ENCODE peak calls at places on chromosomes 6 and 20, in seven cellular contexts. I is Peyer's patch, E is HCT116, P is left lung, X is IMR-90, H is cardiac muscle cell, F is spleen. Y is an unnamed sample.

GRCh38 chr20:15818651-15819071 is 754.6 kb downstream of the KIF16B start:
- DNase-seq in X (no peak), F (no peak), P (no peak), I (no peak), E (no peak), H (no peak), Y (no peak)

GRCh38 chr6:145502417-145502816 is 232.9 kb downstream of the EPM2A start:
- DNase-seq in P (no peak), X (no peak), H (peak; percentile 1), F (no peak), E (no peak), I (no peak), Y (peak; percentile 12)

GRCh38 chr6:137827411-137827940 is 39.6 kb upstream of the TNFAIP3 start:
- DNase-seq in I (no peak), X (no peak), F (no peak), H (no peak), E (no peak), P (no peak), Y (no peak)

GRCh38 chr6:37807656-37808055 is 11.9 kb upstream of the ZFAND3 start:
- DNase-seq in P (peak; percentile 45), F (no peak), E (no peak), H (no peak), X (no peak), I (no peak), Y (peak; percentile 16)

GRCh38 chr6:21375206-21375605 is 218.3 kb upstream of the SOX4 start:
- DNase-seq in I (no peak), E (no peak), H (no peak), X (no peak), P (no peak), F (no peak), Y (no peak)

GRCh38 chr6:167219967-167220512 is 62.3 kb upstream of the GPR31 start:
- DNase-seq in P (no peak), E (no peak), I (no peak), H (no peak), X (no peak), F (no peak), Y (no peak)

GRCh38 chr20:46118481-46119020 is 437 bp downstream of the CD40 start:
- DNase-seq in E (no peak), H (peak; percentile 33), X (no peak), P (peak; percentile 79), I (peak; percentile 66), F (peak; percentile 87), Y (no peak)

GRCh38 chr6:100260584-100260983 is 204.1 kb downstream of the SIM1 start:
- DNase-seq in E (no peak), H (peak; percentile 22), X (peak; percentile 6), P (no peak), I (no peak), F (no peak), Y (peak; percentile 39)

GRCh38 chr20:62936996-62937352 is 973 bp upstream of the GID8 start:
- DNase-seq in I (no peak), H (peak; percentile 40), E (no peak), P (no peak), F (no peak), X (peak; percentile 83), Y (peak; percentile 89)

GRCh38 chr6:142011156-142011555 is 121.6 kb upstream of the GJE1 start:
- DNase-seq in I (no peak), F (no peak), E (no peak), P (no peak), H (peak; percentile 23), X (peak; percentile 72), Y (peak; percentile 51)

GRCh38 chr6:141354191-141354950 is 778.4 kb upstream of the GJE1 start:
- DNase-seq in P (no peak), E (peak; percentile 3), F (no peak), X (no peak), H (no peak), I (no peak), Y (no peak)

GRCh38 chr20:31869942-31870702 is at the start of the genes DUSP15 and TTLL9:
- DNase-seq in H (peak; percentile 15), I (no peak), X (no peak), P (peak; percentile 84), F (peak; percentile 82), E (no peak), Y (peak; percentile 49)

GRCh38 chr6:36598739-36599318 is 4.7 kb downstream of the SRSF3 start:
- DNase-seq in F (no peak), P (no peak), H (no peak), I (no peak), E (no peak), X (no peak), Y (no peak)

GRCh38 chr6:87706187-87706966 is 4.3 kb upstream of the AKIRIN2 start:
- DNase-seq in H (peak; percentile 59), X (peak; percentile 85), I (no peak), E (no peak), P (no peak), F (no peak), Y (peak; percentile 70)

GRCh38 chr20:44412402-44413144 is 57.1 kb downstream of the HNF4A start:
- DNase-seq in I (no peak), H (no peak), P (no peak), X (no peak), E (no peak), F (no peak), Y (peak; percentile 22)

GRCh38 chr6:135434095-135434494 is 63.4 kb downstream of the AHI1 start:
- DNase-seq in X (no peak), E (no peak), F (no peak), I (no peak), P (no peak), H (no peak), Y (no peak)

GRCh38 chr20:40925829-40926228 is 102.8 kb upstream of the TOP1 start:
- DNase-seq in X (no peak), E (no peak), I (no peak), H (no peak), F (no peak), P (no peak), Y (no peak)

GRCh38 chr6:157951828-157952227 is 29.8 kb upstream of the SYNJ2 start:
- DNase-seq in E (no peak), X (no peak), F (no peak), I (no peak), H (no peak), P (no peak), Y (no peak)

GRCh38 chr6:160431791-160432404 is 83.7 kb downstream of the SLC22A3 start:
- DNase-seq in F (no peak), E (no peak), P (no peak), I (no peak), H (peak; percentile 75), X (no peak), Y (peak; percentile 12)

GRCh38 chr6:146183831-146184230 is 155.0 kb downstream of the GRM1 start:
- DNase-seq in E (no peak), P (no peak), F (no peak), H (no peak), X (no peak), I (no peak), Y (no peak)

GRCh38 chr20:1299522-1299921 is 29.4 kb downstream of the SDCBP2 start:
- DNase-seq in H (no peak), X (no peak), F (peak; percentile 36), I (no peak), E (peak; percentile 37), P (no peak), Y (no peak)

GRCh38 chr6:11275598-11275997 is 43.1 kb upstream of the NEDD9 start:
- DNase-seq in E (no peak), P (no peak), I (no peak), X (no peak), H (no peak), F (no peak), Y (no peak)

GRCh38 chr6:42704937-42705374 is 17.4 kb downstream of the PRPH2 start:
- DNase-seq in H (no peak), I (no peak), X (no peak), F (no peak), E (no peak), P (no peak), Y (no peak)

GRCh38 chr6:147274012-147274411 is 69.8 kb downstream of the STXBP5 start:
- DNase-seq in H (no peak), I (no peak), E (no peak), X (no peak), P (no peak), F (no peak), Y (no peak)

DNA sequence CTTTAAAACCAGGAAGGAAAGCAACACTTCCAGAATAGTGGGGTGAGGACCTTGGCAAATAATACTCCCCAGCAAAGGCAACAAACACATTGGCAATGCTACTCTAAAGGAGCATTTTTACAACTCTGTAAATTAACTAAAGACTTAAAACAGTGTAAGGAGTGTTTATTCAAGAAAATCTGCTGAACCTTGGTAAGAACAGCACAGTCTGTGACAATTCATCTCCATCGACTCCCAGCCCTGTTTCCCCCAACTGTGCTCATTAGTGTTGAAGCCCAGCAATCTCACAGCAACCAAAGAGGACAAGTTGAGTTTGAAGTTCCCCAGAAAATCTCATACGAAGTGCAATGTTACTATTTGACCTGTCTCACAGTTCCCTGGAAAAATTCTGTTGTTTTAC is 884.9 kb downstream of the C6orf118 start:
- DNase-seq in H (no peak), P (no peak), I (no peak), F (no peak), X (no peak), E (no peak), Y (no peak)
- H3K9me3 ChIP-seq in H (no peaks in the 10 kb centered on the region), P (no peaks in the 10 kb centered on the region), I (peaks cover 7% of the 10 kb centered on the region), F (peaks cover 29% of the 10 kb centered on the region), X (peaks cover 10% of the 10 kb centered on the region), E (peaks cover 7% of the 10 kb centered on the region), Y (no peaks in the 10 kb centered on the region)

DNA sequence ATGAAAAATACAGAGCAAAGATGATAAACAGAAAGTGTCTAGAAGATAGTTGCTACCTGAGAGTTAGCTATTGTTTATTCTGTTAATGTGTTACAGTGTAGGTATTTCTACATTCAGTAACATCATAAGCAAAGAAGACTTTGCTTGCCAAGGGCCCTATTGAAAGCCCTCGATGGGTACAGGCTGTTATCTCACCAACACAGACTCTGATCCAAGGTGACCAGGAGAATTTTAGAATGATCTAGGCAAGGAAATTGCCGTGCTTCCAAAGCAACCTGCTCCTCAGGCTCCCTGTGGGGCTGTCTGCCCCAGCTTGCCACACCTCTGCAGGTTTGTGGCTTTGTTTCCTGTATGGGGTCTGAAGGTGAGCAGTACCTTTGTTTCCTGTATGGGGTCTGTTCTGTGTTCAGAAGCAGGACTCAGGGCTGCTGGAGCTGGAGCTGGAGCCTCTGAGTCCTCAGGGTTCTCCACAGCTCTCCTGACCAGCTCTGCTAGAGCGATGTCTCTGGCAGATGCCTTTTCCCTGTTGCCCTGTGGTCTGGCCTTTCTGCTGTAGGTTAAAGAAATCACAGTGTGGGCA is 32.5 kb downstream of the PHACTR3 start:
- DNase-seq in X (no peak), E (no peak), I (no peak), H (no peak), F (no peak), P (no peak), Y (no peak)
- H3K9me3 ChIP-seq in X (peaks cover 21% of the 10 kb centered on the region), E (no peaks in the 10 kb centered on the region), I (no peaks in the 10 kb centered on the region), H (no peaks in the 10 kb centered on the region), F (no peaks in the 10 kb centered on the region), P (no peaks in the 10 kb centered on the region), Y (no peaks in the 10 kb centered on the region)

GRCh38 chr6:159351707-159352106 is 182.5 kb downstream of the FNDC1 start:
- DNase-seq in X (no peak), P (no peak), E (no peak), I (no peak), F (no peak), H (no peak), Y (no peak)
- H3K9me3 ChIP-seq in X (no peaks in the 10 kb centered on the region), P (no peaks in the 10 kb centered on the region), E (no peaks in the 10 kb centered on the region), I (no peaks in the 10 kb centered on the region), F (no peaks in the 10 kb centered on the region), H (no peaks in the 10 kb centered on the region), Y (no peaks in the 10 kb centered on the region)

DNA sequence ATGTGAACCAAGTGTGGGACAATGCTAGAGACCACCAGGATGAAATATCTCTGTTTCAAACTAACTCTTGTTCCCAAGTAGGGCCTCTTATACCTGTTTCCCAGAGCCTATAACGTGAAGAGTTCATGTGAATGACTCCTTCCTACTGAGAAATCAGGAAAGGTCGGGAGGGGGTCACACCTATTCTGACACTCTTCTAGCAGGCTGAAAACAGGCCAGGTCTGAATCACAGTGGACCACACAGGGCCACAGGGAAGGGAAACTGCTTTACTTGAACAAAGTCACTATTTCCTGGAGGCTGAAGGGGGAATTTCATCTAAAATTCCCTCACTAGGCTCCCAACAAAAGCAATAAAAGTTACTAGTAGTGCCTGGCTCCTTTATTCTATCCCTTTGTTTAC is 88.4 kb upstream of the BMP2 start:
- DNase-seq in H (no peak), I (no peak), P (no peak), E (no peak), F (no peak), X (no peak), Y (no peak)
- H3K9me3 ChIP-seq in H (no peaks in the 10 kb centered on the region), I (no peaks in the 10 kb centered on the region), P (no peaks in the 10 kb centered on the region), E (no peaks in the 10 kb centered on the region), F (no peaks in the 10 kb centered on the region), X (no peaks in the 10 kb centered on the region), Y (no peaks in the 10 kb centered on the region)